ENCODE peak calls at places on chromosomes 2 and 18, in ten cellular contexts. N, D, A, Y, Q, Z, R, K, X and L are unnamed samples.

GRCh38 chr2:192190474-192190873 is 4.3 kb downstream of the TMEFF2 start:
- DNase-seq in Q (no peak), X (no peak), A (no peak), Z (peak; percentile 31), N (no peak), Y (peak; percentile 23), K (no peak), R (peak; percentile 22), D (peak; percentile 67), L (peak; percentile 42)

GRCh38 chr2:7035884-7036283 is 118.7 kb downstream of the RNF144A start:
- DNase-seq in A (no peak), K (no peak), R (no peak), Z (no peak), X (no peak), N (no peak), D (no peak), Y (no peak), Q (no peak), L (no peak)

GRCh38 chr2:227872676-227873075 is 1.2 kb downstream of the DAW1 start:
- DNase-seq in Q (no peak), Y (no peak), D (no peak), N (no peak), A (no peak), K (no peak), X (no peak), R (no peak), Z (no peak), L (no peak)

GRCh38 chr18:66564236-66564635 is 39.7 kb downstream of the CDH19 start:
- DNase-seq in A (no peak), Q (no peak), N (no peak), R (no peak), Z (no peak), Y (no peak), K (no peak), X (no peak), D (no peak), L (no peak)

GRCh38 chr18:62209046-62209445 is 22.0 kb downstream of the RELCH start:
- DNase-seq in X (no peak), Y (no peak), K (no peak), D (no peak), N (no peak), Q (no peak), A (no peak), Z (no peak), R (no peak), L (no peak)

GRCh38 chr2:96089356-96090180 is 26.8 kb downstream of the ADRA2B start:
- DNase-seq in A (no peak), X (no peak), D (no peak), K (peak; percentile 24), Q (no peak), Y (no peak), Z (no peak), R (no peak), N (peak; percentile 44), L (no peak)

GRCh38 chr2:128772671-128773070 is 454.0 kb upstream of the HS6ST1 start:
- DNase-seq in Y (no peak), R (no peak), Z (no peak), A (no peak), Q (no peak), X (no peak), N (peak; percentile 12), D (no peak), K (no peak), L (no peak)

GRCh38 chr2:130382313-130382917 is 26.6 kb downstream of the PTPN18 start:
- DNase-seq in Y (no peak), R (no peak), A (no peak), D (no peak), X (no peak), N (no peak), Q (no peak), K (no peak), Z (no peak), L (no peak)

GRCh38 chr2:19748073-19748375 is 153.8 kb downstream of the TTC32 start:
- DNase-seq in A (no peak), N (no peak), K (no peak), R (no peak), D (no peak), Q (no peak), Y (no peak), X (no peak), Z (no peak), L (no peak)

GRCh38 chr2:163779970-163780597 is 44.3 kb upstream of the FIGN start:
- DNase-seq in R (no peak), Z (no peak), Q (no peak), Y (no peak), A (no peak), K (no peak), X (no peak), N (no peak), D (no peak), L (no peak)

GRCh38 chr2:173752152-173752551 is 213.0 kb downstream of the SP3 start:
- DNase-seq in Q (peak; percentile 12), X (no peak), K (no peak), N (no peak), Z (peak; percentile 8), D (peak; percentile 32), A (no peak), Y (no peak), R (peak; percentile 2), L (peak; percentile 17)

GRCh38 chr2:23925702-23926288 is 1.1 kb downstream of the ATAD2B start:
- DNase-seq in N (peak; percentile 79), R (no peak), K (peak; percentile 84), D (peak; percentile 73), Y (peak; percentile 76), X (no peak), Q (peak; percentile 83), Z (peak; percentile 57), A (peak; percentile 29), L (peak; percentile 78)

GRCh38 chr2:111708478-111708877 is 175.5 kb downstream of the ANAPC1 start:
- DNase-seq in K (peak; percentile 41), Y (no peak), A (no peak), Z (no peak), Q (no peak), N (no peak), X (no peak), R (no peak), D (no peak), L (no peak)

GRCh38 chr2:127090281-127091128 is 16.4 kb downstream of the BIN1 start:
- DNase-seq in X (no peak), Z (no peak), Y (no peak), N (no peak), A (no peak), D (no peak), K (no peak), R (no peak), Q (no peak), L (no peak)

GRCh38 chr2:70981866-70982810 is 3.7 kb downstream of the ANKRD53 start:
- DNase-seq in A (no peak), R (no peak), Z (no peak), K (peak; percentile 45), Q (no peak), D (no peak), Y (no peak), N (peak; percentile 28), X (no peak), L (no peak)

GRCh38 chr2:213846856-213847255 is 562.6 kb downstream of the SPAG16 start:
- DNase-seq in A (no peak), Q (no peak), N (no peak), K (no peak), Z (no peak), D (peak; percentile 57), X (no peak), R (no peak), Y (no peak), L (peak; percentile 14)

GRCh38 chr18:55513199-55513598 is 74.8 kb downstream of the TCF4 start:
- DNase-seq in K (no peak), R (no peak), N (no peak), D (no peak), Q (no peak), A (no peak), X (no peak), Z (no peak), Y (no peak), L (no peak)